ENCODE peak calls at places on chromosomes 12 and 14, in five cellular contexts. One of them, this sample, is unnamed.
A peak's percentile ranks its signal among the peaks of the same experiment; 100 is the strongest.

GRCh38 chr12:104669851-104670337 is 213.1 kb downstream of the CHST11 start:
- DNase-seq in fibroblast of mammary gland: peak; percentile 68
- DNase-seq in tibial artery: peak; percentile 40
- DNase-seq in tibial nerve: no peak
- DNase-seq in adrenal gland: peak; percentile 40
- DNase-seq in this sample: no peak

GRCh38 chr12:90036641-90037040 is 328.0 kb upstream of the ATP2B1 start:
- DNase-seq in fibroblast of mammary gland: peak; percentile 71
- DNase-seq in tibial artery: no peak
- DNase-seq in tibial nerve: no peak
- DNase-seq in adrenal gland: no peak
- DNase-seq in this sample: no peak

GRCh38 chr12:2832550-2833127 is 2.2 kb downstream of the NRIP2 start:
- DNase-seq in fibroblast of mammary gland: no peak
- DNase-seq in tibial artery: no peak
- DNase-seq in tibial nerve: no peak
- DNase-seq in adrenal gland: no peak
- DNase-seq in this sample: no peak

GRCh38 chr12:130111965-130112496 is 50.2 kb upstream of the FZD10 start:
- DNase-seq in fibroblast of mammary gland: no peak
- DNase-seq in tibial artery: no peak
- DNase-seq in tibial nerve: no peak
- DNase-seq in adrenal gland: no peak
- DNase-seq in this sample: no peak

GRCh38 chr12:4991801-4992200 is 51.9 kb upstream of the KCNA5 start:
- DNase-seq in fibroblast of mammary gland: no peak
- DNase-seq in tibial artery: no peak
- DNase-seq in tibial nerve: no peak
- DNase-seq in adrenal gland: no peak
- DNase-seq in this sample: no peak

GRCh38 chr14:92341791-92342190 is 18.8 kb downstream of the SLC24A4 start:
- DNase-seq in fibroblast of mammary gland: no peak
- DNase-seq in tibial artery: no peak
- DNase-seq in tibial nerve: no peak
- DNase-seq in adrenal gland: no peak
- DNase-seq in this sample: peak; percentile 13

GRCh38 chr14:74425525-74426201 is 347 bp downstream of the SYNDIG1L start:
- DNase-seq in fibroblast of mammary gland: no peak
- DNase-seq in tibial artery: no peak
- DNase-seq in tibial nerve: no peak
- DNase-seq in adrenal gland: no peak
- DNase-seq in this sample: peak; percentile 23

GRCh38 chr14:56180754-56181542 is 62.7 kb downstream of the PELI2 start:
- DNase-seq in fibroblast of mammary gland: no peak
- DNase-seq in tibial artery: no peak
- DNase-seq in tibial nerve: no peak
- DNase-seq in adrenal gland: no peak
- DNase-seq in this sample: no peak

GRCh38 chr12:120702629-120703028 is 7.6 kb upstream of the UNC119B start:
- DNase-seq in fibroblast of mammary gland: no peak
- DNase-seq in tibial artery: no peak
- DNase-seq in tibial nerve: no peak
- DNase-seq in adrenal gland: peak; percentile 83
- DNase-seq in this sample: no peak

GRCh38 chr12:75666126-75666979 is 154.9 kb upstream of the KRR1 start:
- DNase-seq in fibroblast of mammary gland: no peak
- DNase-seq in tibial artery: no peak
- DNase-seq in tibial nerve: no peak
- DNase-seq in adrenal gland: no peak
- DNase-seq in this sample: no peak

GRCh38 chr12:94149781-94150482 is 1.6 kb downstream of the PLXNC1 start:
- DNase-seq in fibroblast of mammary gland: peak; percentile 25
- DNase-seq in tibial artery: peak; percentile 45
- DNase-seq in tibial nerve: peak; percentile 20
- DNase-seq in adrenal gland: no peak
- DNase-seq in this sample: no peak

GRCh38 chr12:40598073-40598472 is 94.2 kb upstream of the CNTN1 start:
- DNase-seq in fibroblast of mammary gland: no peak
- DNase-seq in tibial artery: no peak
- DNase-seq in tibial nerve: no peak
- DNase-seq in adrenal gland: no peak
- DNase-seq in this sample: no peak

GRCh38 chr12:114895822-114896221 is 211.8 kb upstream of the TBX3 start:
- DNase-seq in fibroblast of mammary gland: no peak
- DNase-seq in tibial artery: no peak
- DNase-seq in tibial nerve: no peak
- DNase-seq in adrenal gland: no peak
- DNase-seq in this sample: no peak

GRCh38 chr12:112969547-112970306 is 8.6 kb upstream of the OAS2 start:
- DNase-seq in fibroblast of mammary gland: no peak
- DNase-seq in tibial artery: no peak
- DNase-seq in tibial nerve: no peak
- DNase-seq in adrenal gland: no peak
- DNase-seq in this sample: no peak

GRCh38 chr12:34400423-34400881 is 378.2 kb downstream of the ALG10 start:
- DNase-seq in fibroblast of mammary gland: no peak
- DNase-seq in tibial artery: peak; percentile 15
- DNase-seq in tibial nerve: no peak
- DNase-seq in adrenal gland: peak; percentile 7
- DNase-seq in this sample: no peak

This sample was measured in stimulated activated CD8-positive, alpha-beta memory T cell treated with anti-CD3 and anti-CD28 coated beads, Interleukin-4, amount 100 ng/mL, for 24 hours.